ENCODE peak calls at places on chromosomes 16 and 17, in seven cellular contexts. B is B cell, D is thyroid gland, V is mesothelial cell of epicardium, K is fibroblast of mammary gland, F is prostate gland, N is fibroblast of lung. Z is an unnamed sample.

GRCh38 chr17:50830994-50831393 is 4.4 kb upstream of the WFIKKN2 start:
- DNase-seq in B (no peak), D (no peak), V (no peak), K (no peak), F (no peak), N (no peak), Z (no peak)

GRCh38 chr17:57889892-57890856 is 40.3 kb upstream of the MRPS23 start:
- DNase-seq in B (no peak), D (peak; percentile 92), V (no peak), K (peak; percentile 81), F (peak; percentile 82), N (peak; percentile 76), Z (no peak)

GRCh38 chr17:67500677-67501300 is 123.7 kb downstream of the PITPNC1 start:
- DNase-seq in B (no peak), D (no peak), V (no peak), K (no peak), F (no peak), N (no peak), Z (no peak)

GRCh38 chr16:28573738-28574718 is 20.3 kb downstream of the SGF29 start:
- DNase-seq in B (no peak), D (peak; percentile 29), V (no peak), K (no peak), F (no peak), N (no peak), Z (no peak)

GRCh38 chr17:64357191-64357981 is 33.3 kb downstream of the PECAM1 start:
- DNase-seq in B (no peak), D (no peak), V (no peak), K (peak; percentile 100), F (no peak), N (peak; percentile 100), Z (no peak)

GRCh38 chr17:64777413-64778101 is 115.5 kb upstream of the SMURF2 start:
- DNase-seq in B (no peak), D (peak; percentile 32), V (no peak), K (no peak), F (no peak), N (no peak), Z (no peak)

GRCh38 chr17:42041619-42042018 is 8.8 kb downstream of the C17orf113 start:
- DNase-seq in B (no peak), D (no peak), V (no peak), K (no peak), F (no peak), N (no peak), Z (no peak)

GRCh38 chr17:41619162-41619933 is 5.0 kb downstream of the KRT17 start:
- DNase-seq in B (no peak), D (no peak), V (no peak), K (no peak), F (no peak), N (no peak), Z (no peak)

GRCh38 chr17:3965123-3965800 is 1.0 kb upstream of the ATP2A3 start:
- DNase-seq in B (peak; percentile 83), D (peak; percentile 64), V (no peak), K (peak; percentile 19), F (peak; percentile 62), N (peak; percentile 25), Z (peak; percentile 86)

GRCh38 chr16:15913046-15913698 is 24.8 kb upstream of the CEP20 start:
- DNase-seq in B (no peak), D (no peak), V (no peak), K (no peak), F (no peak), N (no peak), Z (no peak)

GRCh38 chr17:56064506-56064905 is 88.8 kb upstream of the ANKFN1 start:
- DNase-seq in B (no peak), D (no peak), V (no peak), K (no peak), F (no peak), N (no peak), Z (no peak)

GRCh38 chr17:74118504-74118903 is 85.0 kb upstream of the RPL38 start:
- DNase-seq in B (no peak), D (no peak), V (no peak), K (no peak), F (no peak), N (no peak), Z (no peak)

GRCh38 chr16:30523768-30524574 is 2.4 kb downstream of the ZNF768 start:
- DNase-seq in B (no peak), D (no peak), V (no peak), K (peak; percentile 51), F (no peak), N (no peak), Z (no peak)

GRCh38 chr16:27894441-27894840 is 169.1 kb downstream of the GSG1L start:
- DNase-seq in B (no peak), D (no peak), V (no peak), K (no peak), F (no peak), N (no peak), Z (no peak)

GRCh38 chr17:72253597-72253996 is 132.8 kb downstream of the SOX9 start:
- DNase-seq in B (no peak), D (no peak), V (no peak), K (no peak), F (no peak), N (no peak), Z (no peak)

GRCh38 chr17:37842401-37842800 is 81.8 kb upstream of the TBC1D3K start:
- DNase-seq in B (no peak), D (no peak), V (no peak), K (no peak), F (no peak), N (no peak), Z (no peak)

GRCh38 chr17:33291248-33292183 is 1.6 kb downstream of the ASIC2 start:
- DNase-seq in B (no peak), D (no peak), V (peak; percentile 62), K (peak; percentile 28), F (no peak), N (peak; percentile 75), Z (no peak)

DNA sequence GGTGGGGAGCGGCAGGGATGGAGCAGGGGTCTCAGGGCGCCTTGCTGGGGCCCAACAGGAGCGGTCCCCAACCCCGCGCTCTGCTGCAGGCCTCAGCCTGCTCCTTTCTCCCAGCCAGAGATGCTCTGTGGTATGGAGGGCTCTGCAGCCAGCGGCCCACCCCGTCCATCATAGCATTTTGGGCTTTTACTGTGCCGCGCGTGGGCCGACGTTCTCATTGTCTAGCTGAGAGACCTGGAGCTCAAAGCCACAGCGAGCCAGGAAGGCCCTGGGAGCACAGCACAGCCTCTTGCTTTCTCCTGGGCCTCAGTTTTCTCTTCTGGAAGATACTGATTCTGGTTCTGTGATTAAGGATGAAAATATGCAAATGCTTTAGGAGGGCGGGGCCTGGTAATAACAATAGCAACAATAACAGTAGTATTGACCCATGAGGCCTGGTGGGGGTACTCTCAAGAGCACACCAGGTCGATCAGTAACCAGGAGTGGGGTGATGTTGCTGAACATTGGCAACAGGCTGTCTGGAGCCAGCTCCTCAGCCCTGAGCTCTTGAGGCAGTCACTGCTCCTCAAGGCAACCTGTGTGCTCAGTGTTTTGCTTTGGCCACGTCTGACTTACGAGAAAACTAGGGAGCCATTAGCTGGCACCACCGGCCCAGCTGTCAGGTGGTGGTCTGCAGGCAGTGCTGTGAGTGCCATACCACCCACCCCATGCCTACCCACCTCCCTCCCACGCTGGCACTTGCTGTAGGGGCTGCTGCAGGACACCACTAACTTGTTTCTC is 1.1 kb upstream of the RASD1 start:
- DNase-seq in B (no peak), D (no peak), V (no peak), K (no peak), F (no peak), N (peak; percentile 20), Z (no peak)
- TF ChIP-seq CTCF in B (peak; percentile 44), D (no peak), V (peak; percentile 5), K (no peak), F (no peak), N (no peak), Z (peak; percentile 49)

GRCh38 chr17:15516150-15516549 is 47.1 kb downstream of the TVP23C start:
- DNase-seq in B (no peak), D (no peak), V (no peak), K (peak; percentile 41), F (no peak), N (peak; percentile 85), Z (no peak)
- TF ChIP-seq CTCF in B (no peak), D (no peak), V (no peak), K (no peak), F (no peak), N (no peak), Z (no peak)

GRCh38 chr17:49318438-49318965 is 43.5 kb downstream of the ZNF652 start:
- DNase-seq in B (no peak), D (no peak), V (no peak), K (no peak), F (no peak), N (no peak), Z (no peak)

GRCh38 chr17:49315974-49316570 is 46.0 kb downstream of the ZNF652 start:
- DNase-seq in B (no peak), D (no peak), V (no peak), K (peak; percentile 58), F (no peak), N (peak; percentile 23), Z (no peak)

GRCh38 chr17:49315551-49315951 is 46.5 kb downstream of the ZNF652 start:
- DNase-seq in B (peak; percentile 82), D (peak; percentile 81), V (peak; percentile 53), K (peak; percentile 91), F (peak; percentile 84), N (peak; percentile 86), Z (peak; percentile 89)

GRCh38 chr17:49316889-49317288 is 45.2 kb downstream of the ZNF652 start:
- DNase-seq in B (no peak), D (no peak), V (no peak), K (no peak), F (no peak), N (no peak), Z (no peak)

DNA sequence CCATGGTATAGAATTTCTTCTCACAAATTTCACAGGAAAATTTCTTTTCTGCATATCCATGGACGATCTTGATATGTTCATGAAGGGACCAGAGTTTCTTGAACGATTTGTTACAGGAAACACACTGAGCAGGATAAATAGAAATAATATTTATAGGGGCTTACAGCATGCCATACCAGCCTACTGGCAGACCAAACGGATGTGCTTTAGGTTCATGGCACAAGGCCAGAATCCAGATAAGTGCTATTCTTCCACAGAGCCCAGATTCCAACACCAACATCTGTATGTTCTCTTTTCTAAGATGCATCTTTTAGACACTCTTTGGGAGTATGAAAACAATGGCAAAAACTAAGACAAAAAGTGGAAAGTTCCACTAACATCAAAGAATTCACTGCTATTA is 49.3 kb downstream of the ZNF652 start:
- DNase-seq in B (no peak), D (no peak), V (no peak), K (no peak), F (no peak), N (no peak), Z (no peak)
- TF ChIP-seq CTCF in B (no peak), D (no peak), V (no peak), K (no peak), F (no peak), N (no peak), Z (no peak)

GRCh38 chr16:3127745-3128144 is 7.1 kb upstream of the ZNF213 start:
- DNase-seq in B (no peak), D (no peak), V (no peak), K (no peak), F (no peak), N (no peak), Z (no peak)

GRCh38 chr16:3135120-3135715 is 389 bp downstream of the ZNF213 start:
- DNase-seq in B (no peak), D (no peak), V (peak; percentile 73), K (no peak), F (no peak), N (no peak), Z (peak; percentile 38)

GRCh38 chr16:3129137-3130131 is 5.4 kb upstream of the ZNF213 start:
- DNase-seq in B (peak; percentile 83), D (peak; percentile 74), V (peak; percentile 66), K (peak; percentile 89), F (peak; percentile 76), N (peak; percentile 77), Z (peak; percentile 79)

GRCh38 chr16:3134338-3135119 is at the start of gene ZNF213:
- DNase-seq in B (peak; percentile 97), D (peak; percentile 98), V (peak; percentile 88), K (peak; percentile 97), F (peak; percentile 95), N (peak; percentile 97), Z (peak; percentile 97)

GRCh38 chr16:3131755-3132377 is 3.0 kb upstream of the ZNF213 start:
- DNase-seq in B (no peak), D (peak; percentile 35), V (no peak), K (peak; percentile 41), F (no peak), N (peak; percentile 25), Z (peak; percentile 73)
- TF ChIP-seq CTCF in B (peak; percentile 43), D (peak; percentile 50), V (peak; percentile 42), K (peak; percentile 55), F (peak; percentile 47), N (peak; percentile 60), Z (peak; percentile 81)

Z was measured in activated CD8-positive, alpha-beta T cell treated with anti-CD3 and anti-CD28 coated beads for 36 hours.